ENCODE peak calls at places on chromosomes 4 and X, in ten cellular contexts. One of them, this sample, is unnamed.

GRCh38 chr4:100782356-100782755 is 264.5 kb upstream of the EMCN start:
- DNase-seq in DND-41: no peak
- DNase-seq in left lung: no peak
- DNase-seq in cardiac muscle cell: no peak
- DNase-seq in Panc1: no peak
- DNase-seq in fibroblast of lung: no peak
- DNase-seq in ascending aorta: no peak
- DNase-seq in A549: no peak
- DNase-seq in lower lobe of right lung: no peak
- DNase-seq in uterus: no peak
- DNase-seq in this sample: no peak

GRCh38 chr4:41418444-41418843 is 119.5 kb upstream of the LIMCH1 start:
- DNase-seq in Panc1: no peak
- DNase-seq in lower lobe of right lung: no peak
- DNase-seq in left lung: no peak
- DNase-seq in DND-41: no peak
- DNase-seq in fibroblast of lung: peak; percentile 38
- DNase-seq in A549: no peak
- DNase-seq in uterus: no peak
- DNase-seq in cardiac muscle cell: peak; percentile 7
- DNase-seq in ascending aorta: peak; percentile 29
- DNase-seq in this sample: peak; percentile 85

GRCh38 chr4:173076903-173077629 is 91.5 kb upstream of the GALNT7 start:
- DNase-seq in cardiac muscle cell: no peak
- DNase-seq in fibroblast of lung: peak; percentile 36
- DNase-seq in A549: no peak
- DNase-seq in left lung: no peak
- DNase-seq in ascending aorta: no peak
- DNase-seq in lower lobe of right lung: no peak
- DNase-seq in Panc1: no peak
- DNase-seq in uterus: no peak
- DNase-seq in DND-41: no peak
- DNase-seq in this sample: no peak

GRCh38 chrX:39953027-39953426 is 144.7 kb downstream of the BCOR start:
- DNase-seq in cardiac muscle cell: no peak
- DNase-seq in A549: no peak
- DNase-seq in Panc1: no peak
- DNase-seq in fibroblast of lung: no peak
- DNase-seq in ascending aorta: no peak
- DNase-seq in uterus: no peak
- DNase-seq in lower lobe of right lung: no peak
- DNase-seq in DND-41: peak; percentile 51
- DNase-seq in left lung: no peak
- DNase-seq in this sample: no peak

GRCh38 chrX:73562458-73562857 is 539 bp upstream of the CHIC1 start:
- DNase-seq in uterus: no peak
- DNase-seq in DND-41: no peak
- DNase-seq in ascending aorta: no peak
- DNase-seq in Panc1: no peak
- DNase-seq in A549: peak; percentile 2
- DNase-seq in lower lobe of right lung: no peak
- DNase-seq in fibroblast of lung: peak; percentile 8
- DNase-seq in cardiac muscle cell: no peak
- DNase-seq in left lung: no peak
- DNase-seq in this sample: no peak

GRCh38 chr4:184644553-184645307 is 4.5 kb downstream of the CASP3 start:
- DNase-seq in lower lobe of right lung: no peak
- DNase-seq in fibroblast of lung: no peak
- DNase-seq in left lung: no peak
- DNase-seq in A549: no peak
- DNase-seq in Panc1: no peak
- DNase-seq in cardiac muscle cell: no peak
- DNase-seq in uterus: no peak
- DNase-seq in DND-41: no peak
- DNase-seq in ascending aorta: no peak
- DNase-seq in this sample: no peak

GRCh38 chr4:139416073-139416673 is 37.7 kb upstream of the RAB33B start:
- DNase-seq in left lung: no peak
- DNase-seq in fibroblast of lung: peak; percentile 71
- DNase-seq in lower lobe of right lung: no peak
- DNase-seq in DND-41: no peak
- DNase-seq in uterus: no peak
- DNase-seq in cardiac muscle cell: peak; percentile 28
- DNase-seq in ascending aorta: no peak
- DNase-seq in Panc1: no peak
- DNase-seq in A549: peak; percentile 51
- DNase-seq in this sample: peak; percentile 61

GRCh38 chr4:130712038-130712437 is 1616.1 kb downstream of the C4orf33 start:
- DNase-seq in A549: no peak
- DNase-seq in DND-41: no peak
- DNase-seq in cardiac muscle cell: no peak
- DNase-seq in ascending aorta: no peak
- DNase-seq in lower lobe of right lung: no peak
- DNase-seq in uterus: no peak
- DNase-seq in fibroblast of lung: peak; percentile 4
- DNase-seq in left lung: no peak
- DNase-seq in Panc1: no peak
- DNase-seq in this sample: no peak

GRCh38 chrX:41043950-41044349 is 41.3 kb upstream of the USP9X start:
- DNase-seq in fibroblast of lung: peak; percentile 79
- DNase-seq in A549: no peak
- DNase-seq in cardiac muscle cell: no peak
- DNase-seq in uterus: no peak
- DNase-seq in left lung: no peak
- DNase-seq in Panc1: no peak
- DNase-seq in DND-41: no peak
- DNase-seq in lower lobe of right lung: no peak
- DNase-seq in ascending aorta: no peak
- DNase-seq in this sample: peak; percentile 49

GRCh38 chr4:145178740-145179139 is 1.6 kb downstream of the OTUD4 start:
- DNase-seq in Panc1: no peak
- DNase-seq in ascending aorta: no peak
- DNase-seq in left lung: no peak
- DNase-seq in fibroblast of lung: no peak
- DNase-seq in DND-41: peak; percentile 27
- DNase-seq in A549: no peak
- DNase-seq in uterus: no peak
- DNase-seq in lower lobe of right lung: no peak
- DNase-seq in cardiac muscle cell: no peak
- DNase-seq in this sample: no peak

GRCh38 chrX:22686138-22686541 is 313.6 kb upstream of the DDX53 start:
- DNase-seq in Panc1: no peak
- DNase-seq in A549: no peak
- DNase-seq in left lung: peak; percentile 15
- DNase-seq in uterus: no peak
- DNase-seq in ascending aorta: no peak
- DNase-seq in fibroblast of lung: peak; percentile 87
- DNase-seq in lower lobe of right lung: no peak
- DNase-seq in cardiac muscle cell: peak; percentile 4
- DNase-seq in DND-41: no peak
- DNase-seq in this sample: peak; percentile 22

GRCh38 chr4:19126903-19127302 is 1105.3 kb upstream of the LCORL start:
- DNase-seq in uterus: no peak
- DNase-seq in lower lobe of right lung: no peak
- DNase-seq in Panc1: no peak
- DNase-seq in fibroblast of lung: no peak
- DNase-seq in ascending aorta: no peak
- DNase-seq in A549: no peak
- DNase-seq in DND-41: no peak
- DNase-seq in left lung: no peak
- DNase-seq in cardiac muscle cell: no peak
- DNase-seq in this sample: no peak

GRCh38 chr4:1973218-1973617 is 35.6 kb downstream of the NELFA start:
- DNase-seq in DND-41: no peak
- DNase-seq in fibroblast of lung: no peak
- DNase-seq in ascending aorta: no peak
- DNase-seq in cardiac muscle cell: no peak
- DNase-seq in uterus: no peak
- DNase-seq in A549: no peak
- DNase-seq in lower lobe of right lung: no peak
- DNase-seq in Panc1: no peak
- DNase-seq in left lung: no peak
- DNase-seq in this sample: no peak

GRCh38 chr4:62131049-62131448 is 930.9 kb downstream of the ADGRL3 start:
- DNase-seq in fibroblast of lung: no peak
- DNase-seq in lower lobe of right lung: no peak
- DNase-seq in cardiac muscle cell: no peak
- DNase-seq in DND-41: no peak
- DNase-seq in left lung: no peak
- DNase-seq in ascending aorta: no peak
- DNase-seq in Panc1: no peak
- DNase-seq in A549: no peak
- DNase-seq in uterus: no peak
- DNase-seq in this sample: no peak

GRCh38 chrX:54891573-54891972 is 29.1 kb upstream of the TRO start:
- DNase-seq in uterus: no peak
- DNase-seq in left lung: no peak
- DNase-seq in fibroblast of lung: peak; percentile 39
- DNase-seq in A549: peak; percentile 26
- DNase-seq in Panc1: no peak
- DNase-seq in DND-41: peak; percentile 28
- DNase-seq in ascending aorta: no peak
- DNase-seq in cardiac muscle cell: peak; percentile 30
- DNase-seq in lower lobe of right lung: no peak
- DNase-seq in this sample: peak; percentile 37

DNA sequence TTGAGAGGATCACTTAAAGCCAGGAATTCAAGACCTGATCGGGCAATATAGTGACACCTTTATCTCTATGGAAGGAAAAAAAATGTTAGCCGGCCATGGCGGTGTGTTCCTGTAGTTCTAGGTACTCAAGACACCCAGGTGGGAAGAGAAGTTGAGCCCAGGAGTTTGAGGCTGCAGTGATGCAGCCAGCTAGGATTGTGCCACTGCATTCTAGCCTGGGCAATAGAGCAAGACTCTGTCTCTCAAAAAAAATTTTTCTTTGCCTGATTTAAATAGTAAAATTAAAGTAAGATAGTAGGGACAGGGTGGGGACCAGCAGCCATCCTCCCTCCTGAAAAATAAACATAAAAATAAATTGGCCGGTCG is 16.9 kb upstream of the FAM47E start:
- DNase-seq in left lung: no peak
- DNase-seq in lower lobe of right lung: no peak
- DNase-seq in A549: no peak
- DNase-seq in Panc1: no peak
- DNase-seq in ascending aorta: no peak
- DNase-seq in DND-41: no peak
- DNase-seq in cardiac muscle cell: no peak
- DNase-seq in fibroblast of lung: no peak
- DNase-seq in uterus: no peak
- DNase-seq in this sample: no peak
- H3K4me3 ChIP-seq in left lung: no peak overlapping the region
- H3K4me3 ChIP-seq in lower lobe of right lung: no peak overlapping the region
- H3K4me3 ChIP-seq in A549: peak overlapping the region; percentile 39
- H3K4me3 ChIP-seq in Panc1: peak overlapping the region; percentile 84
- H3K4me3 ChIP-seq in ascending aorta: no peak overlapping the region
- H3K4me3 ChIP-seq in DND-41: no peak overlapping the region
- H3K4me3 ChIP-seq in cardiac muscle cell: no peak overlapping the region
- H3K4me3 ChIP-seq in fibroblast of lung: no peak overlapping the region
- H3K4me3 ChIP-seq in uterus: no peak overlapping the region
- H3K4me3 ChIP-seq in this sample: no peak overlapping the region

GRCh38 chr4:76879731-76880364 is 18.1 kb downstream of the SOWAHB start:
- DNase-seq in lower lobe of right lung: no peak
- DNase-seq in Panc1: no peak
- DNase-seq in left lung: no peak
- DNase-seq in fibroblast of lung: peak; percentile 75
- DNase-seq in uterus: no peak
- DNase-seq in cardiac muscle cell: no peak
- DNase-seq in ascending aorta: no peak
- DNase-seq in DND-41: no peak
- DNase-seq in A549: no peak
- DNase-seq in this sample: peak; percentile 63
- TF ChIP-seq CTCF in lower lobe of right lung: no peak
- TF ChIP-seq CTCF in Panc1: no peak
- TF ChIP-seq CTCF in left lung: no peak
- TF ChIP-seq CTCF in fibroblast of lung: no peak
- TF ChIP-seq CTCF in uterus: no peak
- TF ChIP-seq CTCF in cardiac muscle cell: no peak
- TF ChIP-seq CTCF in ascending aorta: no peak
- TF ChIP-seq CTCF in DND-41: no peak
- TF ChIP-seq CTCF in A549: no peak
- TF ChIP-seq CTCF in this sample: no peak

DNA sequence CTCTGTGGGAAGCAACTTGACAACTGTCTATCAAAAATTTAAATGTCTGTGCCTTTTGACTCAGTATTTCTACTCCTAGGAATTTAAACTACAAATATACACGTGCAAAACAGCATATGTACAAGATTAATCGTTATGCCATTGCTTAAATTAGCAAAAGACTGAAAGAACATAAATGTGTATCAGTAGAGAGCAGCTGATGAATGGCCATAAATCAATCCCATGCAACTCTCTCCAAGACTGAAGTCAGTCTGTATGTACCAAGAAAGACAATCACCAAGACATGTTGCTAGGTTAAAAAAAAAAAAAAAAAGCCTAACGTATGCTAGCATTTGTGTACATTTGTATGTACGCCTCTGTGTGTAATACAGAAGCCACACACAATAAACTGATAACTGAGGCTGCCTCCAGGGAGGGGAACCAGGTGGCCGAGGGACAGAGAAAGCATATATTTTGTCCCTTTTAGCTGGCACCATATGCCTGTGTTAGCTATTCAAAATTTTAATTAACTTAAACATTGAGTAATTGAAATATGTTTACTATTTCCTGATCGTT is 130.7 kb downstream of the SH3KBP1 start:
- DNase-seq in fibroblast of lung: no peak
- DNase-seq in DND-41: no peak
- DNase-seq in lower lobe of right lung: no peak
- DNase-seq in uterus: no peak
- DNase-seq in left lung: no peak
- DNase-seq in cardiac muscle cell: no peak
- DNase-seq in A549: no peak
- DNase-seq in ascending aorta: no peak
- DNase-seq in Panc1: no peak
- DNase-seq in this sample: no peak
- H3K4me3 ChIP-seq in fibroblast of lung: no peak overlapping the region
- H3K4me3 ChIP-seq in DND-41: no peak overlapping the region
- H3K4me3 ChIP-seq in lower lobe of right lung: no peak overlapping the region
- H3K4me3 ChIP-seq in uterus: no peak overlapping the region
- H3K4me3 ChIP-seq in left lung: no peak overlapping the region
- H3K4me3 ChIP-seq in cardiac muscle cell: no peak overlapping the region
- H3K4me3 ChIP-seq in A549: no peak overlapping the region
- H3K4me3 ChIP-seq in ascending aorta: no peak overlapping the region
- H3K4me3 ChIP-seq in Panc1: no peak overlapping the region
- H3K4me3 ChIP-seq in this sample: no peak overlapping the region

DNA sequence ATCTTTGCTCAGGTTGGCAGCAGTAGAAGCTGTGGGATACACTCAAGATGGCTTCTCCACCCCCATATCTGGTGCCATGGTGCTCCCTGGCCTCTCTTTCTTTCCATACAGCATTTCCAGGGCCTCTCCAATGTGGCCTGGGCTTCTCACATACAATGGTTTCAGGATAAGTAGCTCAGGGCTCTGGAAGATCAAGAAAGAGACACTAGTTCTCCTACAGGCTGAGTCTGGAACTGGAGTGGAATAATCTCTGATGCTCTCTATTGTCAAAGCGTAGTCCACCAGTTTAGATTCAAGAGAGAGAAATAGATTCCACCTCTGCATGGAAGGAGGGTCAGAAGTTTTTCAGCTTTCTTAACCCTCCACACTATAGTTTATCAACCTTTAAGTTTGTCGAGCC is 138.2 kb upstream of the AADAT start:
- DNase-seq in fibroblast of lung: no peak
- DNase-seq in uterus: no peak
- DNase-seq in DND-41: no peak
- DNase-seq in lower lobe of right lung: no peak
- DNase-seq in left lung: no peak
- DNase-seq in A549: no peak
- DNase-seq in Panc1: no peak
- DNase-seq in cardiac muscle cell: no peak
- DNase-seq in ascending aorta: no peak
- DNase-seq in this sample: no peak
- TF ChIP-seq CTCF in fibroblast of lung: no peak
- TF ChIP-seq CTCF in uterus: no peak
- TF ChIP-seq CTCF in DND-41: no peak
- TF ChIP-seq CTCF in lower lobe of right lung: no peak
- TF ChIP-seq CTCF in left lung: no peak
- TF ChIP-seq CTCF in A549: no peak
- TF ChIP-seq CTCF in Panc1: no peak
- TF ChIP-seq CTCF in cardiac muscle cell: no peak
- TF ChIP-seq CTCF in ascending aorta: no peak
- TF ChIP-seq CTCF in this sample: no peak